ENCODE peak calls at places on chromosomes 2 and 18, in six cellular contexts. S is MCF 10A; E is tibial nerve; K is tibial artery; P is CD8-positive, alpha-beta T cell; R is cardiac fibroblast. Y is an unnamed sample.

GRCh38 chr2:37555457-37555856 is 116.0 kb downstream of the CDC42EP3 start:
- DNase-seq in S (no peak), E (no peak), K (no peak), P (peak), R (no peak), Y (no peak)

GRCh38 chr2:95039410-95039809 is 13.9 kb downstream of the MAL start:
- DNase-seq in S (no peak), E (no peak), K (no peak), P (no peak), R (no peak), Y (no peak)

GRCh38 chr2:67006373-67006960 is 390.7 kb upstream of the ETAA1 start:
- DNase-seq in S (no peak), E (no peak), K (no peak), P (no peak), R (no peak), Y (no peak)

GRCh38 chr2:104028066-104028465 is 825.8 kb upstream of the POU3F3 start:
- DNase-seq in S (no peak), E (no peak), K (no peak), P (no peak), R (no peak), Y (no peak)

GRCh38 chr18:8912348-8913057 is 190.0 kb upstream of the NDUFV2 start:
- DNase-seq in S (peak), E (no peak), K (no peak), P (no peak), R (no peak), Y (no peak)

GRCh38 chr18:9827856-9828793 is 57.6 kb upstream of the TXNDC2 start:
- DNase-seq in S (peak), E (no peak), K (no peak), P (no peak), R (peak), Y (no peak)

GRCh38 chr2:44247924-44248323 is 27.4 kb upstream of the SLC3A1 start:
- DNase-seq in S (no peak), E (no peak), K (no peak), P (no peak), R (no peak), Y (no peak)

GRCh38 chr18:47798366-47798765 is 132.1 kb downstream of the SMAD2 start:
- DNase-seq in S (no peak), E (no peak), K (no peak), P (no peak), R (no peak), Y (no peak)

GRCh38 chr2:43475137-43475846 is 120.5 kb downstream of the THADA start:
- DNase-seq in S (no peak), E (no peak), K (no peak), P (no peak), R (no peak), Y (no peak)

GRCh38 chr18:77114070-77114563 is 18.5 kb downstream of the MBP start:
- DNase-seq in S (no peak), E (no peak), K (no peak), P (no peak), R (no peak), Y (no peak)

GRCh38 chr2:240921319-240922233 is 15.4 kb downstream of the CROCC2 start:
- DNase-seq in S (peak), E (peak), K (peak), P (peak), R (peak), Y (peak)

GRCh38 chr2:22904126-22904684 is 480.8 kb upstream of the KLHL29 start:
- DNase-seq in S (peak), E (no peak), K (no peak), P (no peak), R (no peak), Y (no peak)

GRCh38 chr2:31383471-31384153 is 30.9 kb downstream of the XDH start:
- DNase-seq in S (no peak), E (no peak), K (no peak), P (no peak), R (peak), Y (no peak)

GRCh38 chr2:68995911-68996310 is 17.1 kb upstream of the ANTXR1 start:
- DNase-seq in S (no peak), E (no peak), K (no peak), P (no peak), R (no peak), Y (no peak)

GRCh38 chr2:59974051-59974766 is 579.2 kb downstream of the BCL11A start:
- DNase-seq in S (no peak), E (no peak), K (no peak), P (no peak), R (no peak), Y (no peak)

GRCh38 chr2:174842496-174842895 is 78.2 kb upstream of the CHRNA1 start:
- DNase-seq in S (no peak), E (no peak), K (no peak), P (no peak), R (no peak), Y (no peak)

GRCh38 chr2:182372661-182373060 is 54.2 kb downstream of the PDE1A start:
- DNase-seq in S (peak), E (no peak), K (peak), P (no peak), R (peak), Y (no peak)

GRCh38 chr2:60361498-60361897 is 192.0 kb downstream of the BCL11A start:
- DNase-seq in S (no peak), E (no peak), K (no peak), P (no peak), R (no peak), Y (no peak)

GRCh38 chr2:135913726-135914365 is 37.6 kb upstream of the MCM6 start:
- DNase-seq in S (peak), E (no peak), K (no peak), P (no peak), R (peak), Y (no peak)

GRCh38 chr2:15663802-15664201 is 72.1 kb downstream of the DDX1 start:
- DNase-seq in S (no peak), E (no peak), K (no peak), P (no peak), R (no peak), Y (no peak)

GRCh38 chr2:194380011-194380410 is 1277.0 kb upstream of the SLC39A10 start:
- DNase-seq in S (no peak), E (no peak), K (no peak), P (no peak), R (no peak), Y (no peak)

GRCh38 chr2:205025580-205026240 is 480.4 kb downstream of the PARD3B start:
- DNase-seq in S (no peak), E (no peak), K (no peak), P (no peak), R (peak), Y (no peak)

GRCh38 chr18:9520666-9521065 is 45.4 kb downstream of the RALBP1 start:
- DNase-seq in S (no peak), E (no peak), K (no peak), P (no peak), R (peak), Y (no peak)

GRCh38 chr2:201357216-201357615 is at the start of gene FLACC1:
- DNase-seq in S (peak), E (no peak), K (no peak), P (no peak), R (peak), Y (no peak)

GRCh38 chr2:119426801-119427395 is 4.8 kb upstream of the TMEM37 start:
- DNase-seq in S (peak), E (peak), K (peak), P (no peak), R (no peak), Y (no peak)

GRCh38 chr18:906416-907170 is 1.9 kb downstream of the ADCYAP1 start:
- DNase-seq in S (no peak), E (no peak), K (no peak), P (no peak), R (peak), Y (no peak)

GRCh38 chr2:27956895-27957294 is 66.4 kb downstream of the BABAM2 start:
- DNase-seq in S (peak), E (no peak), K (no peak), P (no peak), R (peak), Y (no peak)

GRCh38 chr2:80026040-80026729 is 278.4 kb downstream of the LRRTM1 start:
- DNase-seq in S (peak), E (no peak), K (no peak), P (no peak), R (no peak), Y (no peak)

GRCh38 chr2:148968776-148969175 is 69.7 kb upstream of the LYPD6B start:
- DNase-seq in S (no peak), E (no peak), K (no peak), P (no peak), R (no peak), Y (no peak)

GRCh38 chr18:3593904-3594759 is 144.2 kb downstream of the TGIF1 start:
- DNase-seq in S (peak), E (peak), K (peak), P (peak), R (peak), Y (peak)

GRCh38 chr2:234821946-234822470 is 129.8 kb upstream of the SH3BP4 start:
- DNase-seq in S (no peak), E (no peak), K (no peak), P (no peak), R (no peak), Y (no peak)

GRCh38 chr2:234816491-234816890 is 135.3 kb upstream of the SH3BP4 start:
- DNase-seq in S (no peak), E (no peak), K (no peak), P (no peak), R (no peak), Y (no peak)

GRCh38 chr2:234823196-234823876 is 128.5 kb upstream of the SH3BP4 start:
- DNase-seq in S (no peak), E (peak), K (no peak), P (no peak), R (no peak), Y (no peak)

GRCh38 chr2:234816056-234816455 is 135.8 kb upstream of the SH3BP4 start:
- DNase-seq in S (no peak), E (no peak), K (no peak), P (no peak), R (no peak), Y (no peak)

GRCh38 chr2:234818937-234819336 is 132.9 kb upstream of the SH3BP4 start:
- DNase-seq in S (no peak), E (no peak), K (no peak), P (no peak), R (no peak), Y (no peak)
- TF ChIP-seq CTCF in S (no peak), E (no peak), K (no peak), P (no peak), R (peak), Y (no peak)

DNA sequence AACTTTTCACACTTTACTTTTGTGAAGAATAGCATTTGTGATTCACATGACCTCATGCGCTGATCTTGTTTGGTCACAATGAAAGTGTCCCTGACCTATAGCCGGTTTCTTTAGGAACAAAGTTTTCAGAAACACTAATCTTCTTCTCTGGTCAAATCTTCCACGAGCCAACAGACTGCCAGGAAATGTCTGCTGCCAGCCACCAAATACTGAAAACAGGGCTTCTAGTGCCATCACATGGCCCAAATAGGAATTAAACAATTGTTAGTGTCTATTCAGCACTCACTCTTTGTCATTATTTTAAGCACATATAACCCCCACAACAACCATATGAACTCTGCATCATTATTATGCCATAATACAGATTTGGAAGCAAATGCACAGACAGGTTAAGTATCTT is 286.5 kb upstream of the SYT4 start:
- DNase-seq in S (peak), E (no peak), K (no peak), P (no peak), R (peak), Y (no peak)
- TF ChIP-seq CTCF in S (peak), E (peak), K (no peak), P (no peak), R (peak), Y (no peak)

DNA sequence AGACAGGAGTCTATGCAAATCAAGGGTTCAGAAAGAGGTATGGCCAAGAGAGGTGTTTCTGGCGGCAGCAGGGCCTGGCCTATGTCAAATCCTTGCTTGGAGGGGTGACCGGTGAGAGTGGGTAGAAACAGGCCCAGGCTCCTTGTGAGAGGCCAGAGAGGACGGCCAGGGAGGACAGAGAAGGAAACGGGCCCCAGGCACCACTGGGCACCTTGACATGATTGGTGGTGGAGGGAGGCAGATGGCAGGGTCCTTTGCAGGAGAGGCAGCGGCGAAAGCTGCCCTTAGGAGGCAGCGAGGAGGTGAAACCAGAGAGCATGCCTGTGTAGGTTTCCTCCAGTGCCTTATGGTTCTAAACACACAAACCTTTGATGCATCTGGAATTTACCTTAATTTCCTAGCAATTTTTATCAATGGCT is 6.2 kb downstream of the RAMP1 start:
- DNase-seq in S (peak), E (no peak), K (peak), P (no peak), R (no peak), Y (no peak)
- TF ChIP-seq CTCF in S (no peak), E (no peak), K (no peak), P (no peak), R (peak), Y (no peak)

GRCh38 chr2:197152451-197153228 is 157.9 kb downstream of the ANKRD44 start:
- DNase-seq in S (no peak), E (no peak), K (no peak), P (no peak), R (peak), Y (no peak)
- TF ChIP-seq CTCF in S (no peak), E (no peak), K (no peak), P (peak), R (peak), Y (no peak)

GRCh38 chr2:239762106-239762505 is 263.0 kb downstream of the NDUFA10 start:
- DNase-seq in S (no peak), E (no peak), K (peak), P (no peak), R (no peak), Y (no peak)

GRCh38 chr2:239765076-239765845 is 259.9 kb downstream of the NDUFA10 start:
- DNase-seq in S (no peak), E (no peak), K (peak), P (no peak), R (no peak), Y (no peak)

GRCh38 chr2:239765911-239766310 is 259.2 kb downstream of the NDUFA10 start:
- DNase-seq in S (no peak), E (no peak), K (no peak), P (no peak), R (no peak), Y (no peak)

GRCh38 chr2:239762742-239763269 is 262.3 kb downstream of the NDUFA10 start:
- DNase-seq in S (peak), E (peak), K (peak), P (no peak), R (no peak), Y (no peak)

GRCh38 chr2:239763433-239764097 is 261.6 kb downstream of the NDUFA10 start:
- DNase-seq in S (peak), E (no peak), K (peak), P (no peak), R (no peak), Y (no peak)
- TF ChIP-seq CTCF in S (no peak), E (no peak), K (no peak), P (no peak), R (no peak), Y (no peak)

GRCh38 chr2:212548459-212548815 is 9.8 kb upstream of the ERBB4 start:
- DNase-seq in S (peak), E (no peak), K (no peak), P (no peak), R (peak), Y (no peak)
- TF ChIP-seq CTCF in S (peak), E (peak), K (peak), P (no peak), R (peak), Y (no peak)

DNA sequence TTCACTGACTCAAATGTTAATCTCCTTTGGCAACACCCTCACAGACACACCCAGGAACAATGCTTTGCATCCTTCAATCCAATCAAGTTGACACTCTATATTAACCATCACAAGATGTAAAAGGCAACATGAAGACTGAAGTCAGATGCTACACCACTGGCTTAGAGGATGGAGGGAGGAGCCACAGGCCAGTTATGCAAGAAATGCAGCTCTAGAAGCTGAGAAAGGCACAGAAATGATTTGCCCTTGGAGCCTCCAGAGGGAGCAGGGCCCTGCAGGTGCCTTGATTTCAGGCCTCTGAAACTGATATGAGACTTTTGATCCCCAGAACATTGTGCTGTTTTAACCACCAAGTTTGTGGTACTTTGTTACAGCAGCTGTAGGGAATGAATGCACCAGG is 276.3 kb downstream of the KCNS3 start:
- DNase-seq in S (peak), E (no peak), K (no peak), P (no peak), R (no peak), Y (no peak)
- TF ChIP-seq CTCF in S (no peak), E (no peak), K (no peak), P (no peak), R (no peak), Y (no peak)

DNA sequence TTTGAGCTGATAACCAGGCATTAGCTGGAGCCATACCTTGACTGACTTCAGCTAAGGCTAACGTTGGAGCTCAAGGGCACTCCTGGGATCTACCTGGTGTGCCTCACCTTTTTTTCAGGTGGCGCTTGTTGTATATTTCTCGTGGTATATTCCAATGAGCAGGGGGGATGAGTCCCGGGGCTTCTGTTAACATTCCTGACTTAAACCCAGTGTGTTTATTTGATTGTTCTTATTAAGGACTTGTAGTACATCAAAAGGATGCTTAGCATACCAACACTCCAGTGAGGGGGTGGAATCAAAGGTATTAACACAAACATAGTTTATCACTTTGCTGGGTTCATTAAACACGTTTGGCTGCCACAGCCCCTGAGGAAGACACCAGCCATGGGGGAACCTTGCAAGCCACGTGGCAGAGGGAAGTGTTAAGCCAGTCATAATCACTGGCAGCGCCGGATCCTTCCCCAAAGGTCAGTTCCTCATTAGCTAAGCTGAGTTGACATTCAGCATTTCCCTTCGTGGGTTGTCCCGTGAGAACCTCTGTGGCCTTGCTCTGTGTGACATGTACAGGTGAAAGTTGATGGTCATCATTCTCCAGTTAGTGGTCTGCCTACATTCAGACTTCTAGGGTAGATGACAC is 119.5 kb upstream of the MCFD2 start:
- DNase-seq in S (no peak), E (no peak), K (no peak), P (no peak), R (no peak), Y (no peak)
- TF ChIP-seq CTCF in S (no peak), E (no peak), K (no peak), P (no peak), R (no peak), Y (no peak)

DNA sequence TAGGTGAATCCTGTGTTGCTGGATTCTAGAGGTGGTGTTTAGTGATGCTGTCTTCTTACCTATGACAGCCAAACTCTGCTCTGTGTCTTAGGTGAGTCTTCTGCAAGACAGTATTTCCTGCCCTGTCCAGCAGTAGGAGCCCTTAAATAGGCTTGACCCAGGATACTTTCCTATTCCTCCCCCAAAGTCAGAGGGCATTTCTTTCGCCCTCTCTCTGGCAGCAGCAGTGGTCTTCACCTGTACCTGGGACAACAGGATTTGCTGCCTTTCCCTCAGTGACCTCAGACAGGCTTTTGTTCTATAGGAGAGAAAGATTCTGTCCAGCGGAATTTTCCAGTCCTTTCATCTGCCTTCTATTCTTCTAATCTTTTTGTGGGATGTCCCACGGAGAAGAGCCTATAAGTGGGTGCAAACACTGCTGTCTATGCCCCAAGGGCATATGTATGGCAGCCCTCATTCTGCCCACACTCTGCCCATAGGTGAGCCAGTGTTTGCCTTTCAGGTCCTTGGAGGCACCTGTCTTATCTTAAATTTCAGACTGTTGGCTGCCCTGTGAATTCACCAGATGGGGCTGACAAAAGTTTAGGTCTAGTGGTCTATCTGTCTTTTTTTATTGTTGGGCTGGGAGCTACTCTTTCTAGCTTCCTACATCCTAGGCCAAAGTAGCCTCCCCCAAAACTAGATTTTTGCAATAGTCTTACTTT is 177.3 kb upstream of the SPOPL start:
- DNase-seq in S (peak), E (no peak), K (no peak), P (no peak), R (no peak), Y (no peak)
- TF ChIP-seq CTCF in S (no peak), E (no peak), K (no peak), P (no peak), R (no peak), Y (no peak)

Y was measured in natural killer cell.